ENCODE peak calls at places on chromosomes 11 and 22, in ten cellular contexts. One of them, this sample, is unnamed.

GRCh38 chr22:35900483-35901168 is 128.0 kb downstream of the RBFOX2 start:
- DNase-seq in A673: no peak
- DNase-seq in DND-41: no peak
- DNase-seq in CD4-positive, alpha-beta T cell: no peak
- DNase-seq in testis: no peak
- DNase-seq in cardiac muscle cell: no peak
- DNase-seq in ovary: no peak
- DNase-seq in RWPE1: peak; percentile 42
- DNase-seq in esophagus squamous epithelium: no peak
- DNase-seq in lower lobe of right lung: no peak
- DNase-seq in this sample: peak; percentile 7

GRCh38 chr22:31926969-31927368 is 17.4 kb upstream of the YWHAH start:
- DNase-seq in testis: no peak
- DNase-seq in ovary: no peak
- DNase-seq in cardiac muscle cell: no peak
- DNase-seq in lower lobe of right lung: no peak
- DNase-seq in RWPE1: peak; percentile 51
- DNase-seq in DND-41: no peak
- DNase-seq in esophagus squamous epithelium: no peak
- DNase-seq in A673: no peak
- DNase-seq in CD4-positive, alpha-beta T cell: no peak
- DNase-seq in this sample: no peak

GRCh38 chr11:73622920-73623593 is 23.3 kb upstream of the PLEKHB1 start:
- DNase-seq in RWPE1: no peak
- DNase-seq in CD4-positive, alpha-beta T cell: no peak
- DNase-seq in lower lobe of right lung: no peak
- DNase-seq in DND-41: no peak
- DNase-seq in testis: no peak
- DNase-seq in A673: no peak
- DNase-seq in cardiac muscle cell: no peak
- DNase-seq in ovary: no peak
- DNase-seq in esophagus squamous epithelium: no peak
- DNase-seq in this sample: no peak

GRCh38 chr11:33884035-33884434 is 7.8 kb downstream of the LMO2 start:
- DNase-seq in cardiac muscle cell: no peak
- DNase-seq in lower lobe of right lung: no peak
- DNase-seq in ovary: no peak
- DNase-seq in testis: no peak
- DNase-seq in DND-41: no peak
- DNase-seq in RWPE1: no peak
- DNase-seq in esophagus squamous epithelium: no peak
- DNase-seq in CD4-positive, alpha-beta T cell: no peak
- DNase-seq in A673: no peak
- DNase-seq in this sample: no peak

GRCh38 chr22:29139965-29140782 is 65.5 kb upstream of the EMID1 start:
- DNase-seq in cardiac muscle cell: no peak
- DNase-seq in esophagus squamous epithelium: no peak
- DNase-seq in CD4-positive, alpha-beta T cell: no peak
- DNase-seq in testis: no peak
- DNase-seq in ovary: no peak
- DNase-seq in RWPE1: no peak
- DNase-seq in lower lobe of right lung: no peak
- DNase-seq in A673: no peak
- DNase-seq in DND-41: no peak
- DNase-seq in this sample: no peak

GRCh38 chr22:43090130-43090789 is 1.1 kb upstream of the TTLL1 start:
- DNase-seq in ovary: no peak
- DNase-seq in lower lobe of right lung: peak; percentile 62
- DNase-seq in esophagus squamous epithelium: no peak
- DNase-seq in CD4-positive, alpha-beta T cell: peak; percentile 7
- DNase-seq in testis: peak; percentile 76
- DNase-seq in RWPE1: peak; percentile 67
- DNase-seq in cardiac muscle cell: no peak
- DNase-seq in A673: peak; percentile 93
- DNase-seq in DND-41: peak; percentile 61
- DNase-seq in this sample: peak; percentile 78

GRCh38 chr11:66337103-66337899 is 1.1 kb upstream of the RIN1 start:
- DNase-seq in esophagus squamous epithelium: no peak
- DNase-seq in RWPE1: no peak
- DNase-seq in ovary: no peak
- DNase-seq in testis: no peak
- DNase-seq in A673: no peak
- DNase-seq in CD4-positive, alpha-beta T cell: no peak
- DNase-seq in cardiac muscle cell: no peak
- DNase-seq in DND-41: no peak
- DNase-seq in lower lobe of right lung: peak; percentile 46
- DNase-seq in this sample: no peak

GRCh38 chr11:102940714-102941588 is 14.6 kb downstream of the MMP13 start:
- DNase-seq in testis: peak; percentile 60
- DNase-seq in lower lobe of right lung: no peak
- DNase-seq in RWPE1: peak; percentile 72
- DNase-seq in ovary: no peak
- DNase-seq in CD4-positive, alpha-beta T cell: peak; percentile 2
- DNase-seq in DND-41: peak; percentile 36
- DNase-seq in esophagus squamous epithelium: no peak
- DNase-seq in A673: peak; percentile 93
- DNase-seq in cardiac muscle cell: peak; percentile 79
- DNase-seq in this sample: peak; percentile 60

DNA sequence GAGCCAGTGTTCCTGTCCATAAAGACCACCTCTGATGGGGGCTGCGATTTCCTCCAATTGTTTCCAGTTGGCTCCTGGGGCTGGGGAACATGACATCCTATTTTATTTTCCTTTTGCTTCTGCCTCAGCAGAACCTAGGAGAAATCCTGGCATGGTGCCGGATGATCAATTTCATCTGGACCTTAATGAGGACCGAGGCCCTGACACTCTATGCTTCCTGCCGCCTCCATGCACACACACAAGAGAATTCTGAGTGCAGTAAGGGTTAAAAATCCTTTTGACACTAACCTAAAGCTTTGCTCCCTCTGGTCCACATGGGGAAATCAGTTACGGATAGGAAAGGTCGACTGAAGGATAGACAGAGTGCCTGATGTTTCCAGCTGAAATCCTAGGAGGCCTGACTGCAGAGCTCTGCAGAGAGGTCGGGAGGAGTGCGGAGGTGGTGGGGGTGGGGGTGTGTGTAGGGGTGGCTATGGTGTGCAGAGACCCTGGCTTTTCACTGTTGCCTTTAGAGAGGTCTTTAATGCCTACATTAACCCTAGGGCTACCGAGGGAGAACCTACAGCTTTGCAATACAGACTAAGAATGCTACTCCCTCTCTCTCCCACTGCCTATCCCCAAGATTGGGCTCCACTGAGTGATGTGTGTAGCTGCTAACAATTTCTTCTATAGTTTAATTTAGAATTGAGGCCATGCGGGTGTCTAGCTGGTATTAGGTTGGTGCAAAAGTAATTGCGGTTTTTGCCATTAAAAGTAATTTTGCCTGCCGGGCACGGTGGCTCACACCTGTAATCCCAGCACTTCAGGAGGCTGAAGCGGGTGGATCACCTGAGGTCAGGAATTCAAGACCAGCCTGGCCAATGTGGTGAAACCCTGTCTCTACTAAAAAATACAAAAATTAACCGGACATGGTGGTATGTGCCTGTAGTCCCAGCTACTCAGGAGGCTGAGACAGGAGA is 53.6 kb upstream of the INCENP start:
- DNase-seq in esophagus squamous epithelium: no peak
- DNase-seq in cardiac muscle cell: peak; percentile 40
- DNase-seq in lower lobe of right lung: no peak
- DNase-seq in testis: no peak
- DNase-seq in ovary: no peak
- DNase-seq in RWPE1: no peak
- DNase-seq in DND-41: no peak
- DNase-seq in CD4-positive, alpha-beta T cell: no peak
- DNase-seq in A673: no peak
- DNase-seq in this sample: no peak
- TF ChIP-seq CTCF in esophagus squamous epithelium: no peak
- TF ChIP-seq CTCF in cardiac muscle cell: no peak
- TF ChIP-seq CTCF in lower lobe of right lung: no peak
- TF ChIP-seq CTCF in testis: no peak
- TF ChIP-seq CTCF in ovary: no peak
- TF ChIP-seq CTCF in RWPE1: no peak
- TF ChIP-seq CTCF in DND-41: no peak
- TF ChIP-seq CTCF in CD4-positive, alpha-beta T cell: no peak
- TF ChIP-seq CTCF in A673: no peak
- TF ChIP-seq CTCF in this sample: no peak

GRCh38 chr11:43558556-43559127 is 121.9 kb upstream of the HSD17B12 start:
- DNase-seq in A673: no peak
- DNase-seq in esophagus squamous epithelium: no peak
- DNase-seq in DND-41: no peak
- DNase-seq in RWPE1: no peak
- DNase-seq in CD4-positive, alpha-beta T cell: no peak
- DNase-seq in ovary: no peak
- DNase-seq in testis: no peak
- DNase-seq in lower lobe of right lung: no peak
- DNase-seq in cardiac muscle cell: no peak
- DNase-seq in this sample: no peak

GRCh38 chr11:43558056-43558455 is 122.5 kb upstream of the HSD17B12 start:
- DNase-seq in esophagus squamous epithelium: no peak
- DNase-seq in cardiac muscle cell: no peak
- DNase-seq in ovary: no peak
- DNase-seq in A673: no peak
- DNase-seq in testis: no peak
- DNase-seq in lower lobe of right lung: no peak
- DNase-seq in DND-41: no peak
- DNase-seq in CD4-positive, alpha-beta T cell: no peak
- DNase-seq in RWPE1: no peak
- DNase-seq in this sample: no peak

GRCh38 chr11:43556892-43557291 is 123.6 kb upstream of the HSD17B12 start:
- DNase-seq in RWPE1: no peak
- DNase-seq in cardiac muscle cell: no peak
- DNase-seq in esophagus squamous epithelium: no peak
- DNase-seq in CD4-positive, alpha-beta T cell: no peak
- DNase-seq in testis: no peak
- DNase-seq in ovary: no peak
- DNase-seq in DND-41: no peak
- DNase-seq in A673: no peak
- DNase-seq in lower lobe of right lung: no peak
- DNase-seq in this sample: no peak

GRCh38 chr11:43556269-43556668 is 124.3 kb upstream of the HSD17B12 start:
- DNase-seq in lower lobe of right lung: no peak
- DNase-seq in esophagus squamous epithelium: no peak
- DNase-seq in testis: peak; percentile 56
- DNase-seq in ovary: no peak
- DNase-seq in CD4-positive, alpha-beta T cell: no peak
- DNase-seq in A673: no peak
- DNase-seq in RWPE1: no peak
- DNase-seq in DND-41: no peak
- DNase-seq in cardiac muscle cell: no peak
- DNase-seq in this sample: no peak

GRCh38 chr11:43557553-43558031 is 122.9 kb upstream of the HSD17B12 start:
- DNase-seq in A673: peak; percentile 56
- DNase-seq in ovary: peak; percentile 58
- DNase-seq in DND-41: no peak
- DNase-seq in esophagus squamous epithelium: no peak
- DNase-seq in CD4-positive, alpha-beta T cell: no peak
- DNase-seq in RWPE1: no peak
- DNase-seq in lower lobe of right lung: no peak
- DNase-seq in cardiac muscle cell: peak; percentile 68
- DNase-seq in testis: peak; percentile 76
- DNase-seq in this sample: no peak
- TF ChIP-seq CTCF in A673: peak; percentile 61
- TF ChIP-seq CTCF in ovary: no peak
- TF ChIP-seq CTCF in DND-41: no peak
- TF ChIP-seq CTCF in esophagus squamous epithelium: no peak
- TF ChIP-seq CTCF in CD4-positive, alpha-beta T cell: no peak
- TF ChIP-seq CTCF in RWPE1: no peak
- TF ChIP-seq CTCF in lower lobe of right lung: no peak
- TF ChIP-seq CTCF in cardiac muscle cell: peak; percentile 19
- TF ChIP-seq CTCF in testis: peak; percentile 19
- TF ChIP-seq CTCF in this sample: no peak

GRCh38 chr11:2777871-2778629 is 78.3 kb upstream of the KCNQ1OT1 start:
- DNase-seq in esophagus squamous epithelium: no peak
- DNase-seq in cardiac muscle cell: peak; percentile 18
- DNase-seq in RWPE1: no peak
- DNase-seq in testis: peak; percentile 17
- DNase-seq in CD4-positive, alpha-beta T cell: no peak
- DNase-seq in A673: no peak
- DNase-seq in ovary: peak; percentile 50
- DNase-seq in lower lobe of right lung: peak; percentile 52
- DNase-seq in DND-41: no peak
- DNase-seq in this sample: no peak

GRCh38 chr11:2777396-2777795 is 77.6 kb upstream of the KCNQ1OT1 start:
- DNase-seq in ovary: no peak
- DNase-seq in CD4-positive, alpha-beta T cell: no peak
- DNase-seq in cardiac muscle cell: no peak
- DNase-seq in esophagus squamous epithelium: no peak
- DNase-seq in lower lobe of right lung: peak; percentile 14
- DNase-seq in DND-41: no peak
- DNase-seq in A673: no peak
- DNase-seq in testis: peak; percentile 7
- DNase-seq in RWPE1: peak; percentile 67
- DNase-seq in this sample: no peak

GRCh38 chr11:2779981-2780849 is 80.4 kb upstream of the KCNQ1OT1 start:
- DNase-seq in DND-41: no peak
- DNase-seq in RWPE1: no peak
- DNase-seq in A673: no peak
- DNase-seq in testis: peak; percentile 59
- DNase-seq in cardiac muscle cell: no peak
- DNase-seq in lower lobe of right lung: peak; percentile 49
- DNase-seq in ovary: peak; percentile 81
- DNase-seq in esophagus squamous epithelium: no peak
- DNase-seq in CD4-positive, alpha-beta T cell: no peak
- DNase-seq in this sample: no peak

GRCh38 chr11:2779499-2779980 is 79.7 kb upstream of the KCNQ1OT1 start:
- DNase-seq in testis: peak; percentile 89
- DNase-seq in DND-41: no peak
- DNase-seq in lower lobe of right lung: no peak
- DNase-seq in A673: no peak
- DNase-seq in RWPE1: no peak
- DNase-seq in esophagus squamous epithelium: no peak
- DNase-seq in CD4-positive, alpha-beta T cell: no peak
- DNase-seq in ovary: no peak
- DNase-seq in cardiac muscle cell: no peak
- DNase-seq in this sample: no peak

GRCh38 chr11:2778630-2779498 is 79.1 kb upstream of the KCNQ1OT1 start:
- DNase-seq in DND-41: no peak
- DNase-seq in testis: peak; percentile 85
- DNase-seq in A673: no peak
- DNase-seq in esophagus squamous epithelium: no peak
- DNase-seq in CD4-positive, alpha-beta T cell: no peak
- DNase-seq in cardiac muscle cell: peak; percentile 95
- DNase-seq in RWPE1: peak; percentile 80
- DNase-seq in ovary: peak; percentile 87
- DNase-seq in lower lobe of right lung: peak; percentile 84
- DNase-seq in this sample: no peak
- TF ChIP-seq CTCF in DND-41: no peak
- TF ChIP-seq CTCF in testis: no peak
- TF ChIP-seq CTCF in A673: no peak
- TF ChIP-seq CTCF in esophagus squamous epithelium: no peak
- TF ChIP-seq CTCF in CD4-positive, alpha-beta T cell: no peak
- TF ChIP-seq CTCF in cardiac muscle cell: no peak
- TF ChIP-seq CTCF in RWPE1: no peak
- TF ChIP-seq CTCF in ovary: no peak
- TF ChIP-seq CTCF in lower lobe of right lung: peak; percentile 39
- TF ChIP-seq CTCF in this sample: no peak

DNA sequence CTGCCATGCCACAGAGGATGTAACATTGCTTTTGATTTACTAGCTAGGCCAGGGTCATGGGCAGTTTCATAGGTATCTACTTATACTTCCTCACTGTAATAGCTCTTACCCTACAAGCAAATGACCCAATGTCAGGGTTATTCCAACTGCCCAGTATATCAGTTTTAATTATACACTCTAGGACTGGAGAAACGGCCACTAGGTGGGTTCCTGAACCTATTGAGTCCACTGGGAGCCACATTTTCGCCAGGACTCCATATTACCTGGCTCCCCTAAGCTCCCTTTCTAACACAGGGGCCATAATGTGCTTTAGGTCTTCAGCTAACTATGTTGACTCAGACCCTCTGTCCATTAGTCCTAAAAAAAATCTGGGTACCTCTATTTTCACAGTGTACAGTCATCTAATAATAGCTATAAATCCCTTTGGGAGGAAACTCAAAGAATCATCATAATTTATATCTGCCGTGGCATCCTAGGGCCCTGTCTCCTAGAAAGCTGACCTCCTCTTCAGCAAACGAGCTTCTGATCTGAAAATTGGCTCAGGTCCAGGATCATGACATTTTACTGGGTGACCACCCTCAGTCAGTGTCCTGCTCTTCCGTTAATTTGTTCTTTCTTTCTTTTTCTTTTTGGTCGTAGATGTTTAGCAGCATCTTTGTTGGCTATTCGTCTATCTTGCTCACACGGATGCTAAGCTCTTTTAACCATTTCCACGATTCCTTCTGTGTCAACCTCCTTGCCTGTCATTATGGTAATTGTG is 244.3 kb downstream of the FAM76B start:
- DNase-seq in CD4-positive, alpha-beta T cell: no peak
- DNase-seq in testis: no peak
- DNase-seq in RWPE1: no peak
- DNase-seq in DND-41: no peak
- DNase-seq in esophagus squamous epithelium: no peak
- DNase-seq in cardiac muscle cell: no peak
- DNase-seq in lower lobe of right lung: no peak
- DNase-seq in ovary: no peak
- DNase-seq in A673: no peak
- DNase-seq in this sample: no peak
- TF ChIP-seq CTCF in CD4-positive, alpha-beta T cell: no peak
- TF ChIP-seq CTCF in testis: no peak
- TF ChIP-seq CTCF in RWPE1: no peak
- TF ChIP-seq CTCF in DND-41: no peak
- TF ChIP-seq CTCF in esophagus squamous epithelium: no peak
- TF ChIP-seq CTCF in cardiac muscle cell: no peak
- TF ChIP-seq CTCF in lower lobe of right lung: no peak
- TF ChIP-seq CTCF in ovary: no peak
- TF ChIP-seq CTCF in A673: peak; percentile 40
- TF ChIP-seq CTCF in this sample: no peak